ENCODE peak calls at places on chromosomes 16 and 17, in four cellular contexts. X is IMR-90, H is mesenchymal stem cell, B is H9. M is an unnamed sample.

GRCh38 chr17:40253565-40253964 is 34.1 kb upstream of the CDC6 start:
- DNase-seq in B (no peak), H (no peak), X (no peak), M (no peak)

GRCh38 chr16:82379601-82380000 is 209.6 kb upstream of the MPHOSPH6 start:
- DNase-seq in B (no peak), H (no peak), X (no peak), M (no peak)

GRCh38 chr16:6600167-6600566 is 732.5 kb upstream of the RBFOX1 start:
- DNase-seq in H (no peak), X (no peak), B (no peak), M (no peak)

GRCh38 chr17:40443988-40444899 is 994 bp downstream of the IGFBP4 start:
- DNase-seq in H (peak), B (no peak), X (peak), M (peak)

GRCh38 chr16:1532081-1532760 is 1.2 kb upstream of the TMEM204 start:
- DNase-seq in H (peak), X (no peak), B (no peak), M (no peak)

GRCh38 chr16:73015612-73016487 is 32.1 kb downstream of the ZFHX3 start:
- DNase-seq in X (no peak), B (no peak), H (no peak), M (no peak)

GRCh38 chr17:78141437-78142112 is 4.6 kb upstream of the C17orf99 start:
- DNase-seq in X (no peak), B (no peak), H (no peak), M (no peak)

GRCh38 chr17:309361-309888 is 43.2 kb downstream of the RPH3AL start:
- DNase-seq in H (peak), X (no peak), B (peak), M (peak)

GRCh38 chr17:3687949-3688614 is 7.9 kb downstream of the P2RX5 start:
- DNase-seq in B (no peak), H (no peak), X (no peak), M (no peak)

GRCh38 chr16:67967183-67967955 is 1.1 kb downstream of the SLC12A4 start:
- DNase-seq in B (no peak), H (peak), X (no peak), M (peak)

GRCh38 chr16:27169511-27170071 is 33.7 kb upstream of the KDM8 start:
- DNase-seq in X (peak), B (peak), H (peak), M (peak)

GRCh38 chr17:40551874-40552768 is 13.2 kb downstream of the CCR7 start:
- DNase-seq in H (peak), X (peak), B (peak), M (no peak)

GRCh38 chr16:31485571-31485970 is 2.6 kb downstream of the SLC5A2 start:
- DNase-seq in X (no peak), B (no peak), H (no peak), M (no peak)

GRCh38 chr17:8359769-8360168 is 16.7 kb downstream of the KRABD2 start:
- DNase-seq in H (peak), B (no peak), X (peak), M (peak)

GRCh38 chr17:78484300-78485159 is 92.7 kb downstream of the DNAH17 start:
- DNase-seq in X (no peak), H (peak), B (peak), M (peak)

GRCh38 chr17:32907583-32907982 is 20.4 kb upstream of the TMEM98 start:
- DNase-seq in X (no peak), H (no peak), B (peak), M (no peak)

GRCh38 chr17:63973930-63974593 is 1.3 kb upstream of the SCN4A start:
- DNase-seq in X (peak), B (no peak), H (no peak), M (no peak)

GRCh38 chr16:67431077-67431804 is at the start of gene HSD11B2:
- DNase-seq in H (peak), B (peak), X (peak), M (peak)

GRCh38 chr16:51465026-51465425 is 314.0 kb upstream of the SALL1 start:
- DNase-seq in X (peak), H (peak), B (no peak), M (no peak)

GRCh38 chr16:86342161-86342560 is 168.2 kb upstream of the FOXF1 start:
- DNase-seq in B (no peak), X (no peak), H (no peak), M (no peak)

GRCh38 chr16:66553223-66553622 is 847 bp downstream of the CKLF start:
- DNase-seq in X (no peak), H (no peak), B (no peak), M (no peak)

GRCh38 chr16:79286646-79287423 is 313.7 kb downstream of the MAF start:
- DNase-seq in B (peak), H (no peak), X (no peak), M (no peak)

GRCh38 chr16:31265329-31266245 is 5.8 kb downstream of the ITGAM start:
- DNase-seq in X (peak), B (peak), H (no peak), M (peak)

GRCh38 chr17:75624021-75624420 is 9.2 kb upstream of the SMIM5 start:
- DNase-seq in H (no peak), B (no peak), X (no peak), M (no peak)

GRCh38 chr16:80670170-80670865 is 129.5 kb downstream of the DYNLRB2 start:
- DNase-seq in X (no peak), B (no peak), H (no peak), M (no peak)

GRCh38 chr17:16171613-16172012 is 43.7 kb downstream of the NCOR1 start:
- DNase-seq in X (peak), B (no peak), H (no peak), M (no peak)

GRCh38 chr17:80475949-80476876 is at the start of gene NPTX1:
- DNase-seq in B (no peak), X (no peak), H (no peak), M (no peak)

DNA sequence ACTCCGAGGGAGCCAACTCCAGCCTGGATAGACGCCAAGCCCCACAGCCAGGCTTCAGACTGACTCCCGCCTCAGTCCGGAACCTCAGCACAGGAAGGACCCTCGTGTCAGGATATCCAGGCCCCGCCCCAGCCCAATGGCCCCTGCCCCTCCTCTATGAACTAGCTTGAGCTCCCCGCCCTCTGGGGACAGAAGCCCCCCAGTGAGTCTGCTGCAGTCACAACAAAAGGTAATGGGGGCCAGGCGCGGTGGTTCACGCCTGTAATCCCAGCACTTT is 228.3 kb downstream of the PARN start:
- DNase-seq in H (no peak), B (no peak), X (peak), M (no peak)
- H3K27ac ChIP-seq in H (no peak), B (no peak), X (no peak), M (no peak)

GRCh38 chr16:4744758-4745569 is 10.6 kb downstream of the DNAAF8 start:
- DNase-seq in H (no peak), X (no peak), B (no peak), M (peak)

GRCh38 chr16:4746215-4746614 is 11.9 kb downstream of the DNAAF8 start:
- DNase-seq in H (no peak), B (no peak), X (no peak), M (no peak)

GRCh38 chr16:4747906-4748681 is 13.8 kb downstream of the DNAAF8 start:
- DNase-seq in H (no peak), B (no peak), X (no peak), M (no peak)

GRCh38 chr16:4746991-4747574 is 12.7 kb downstream of the DNAAF8 start:
- DNase-seq in B (no peak), X (no peak), H (no peak), M (no peak)

GRCh38 chr16:4743217-4743897 is 9.0 kb downstream of the DNAAF8 start:
- DNase-seq in X (no peak), B (no peak), H (no peak), M (no peak)
- H2BK5ac ChIP-seq in X (no peak), B (no peak), H (no peak), M (no peak)

GRCh38 chr17:82241183-82241925 is 12.5 kb downstream of the SLC16A3 start:
- DNase-seq in H (peak), B (no peak), X (peak), M (no peak)
- H3K27ac ChIP-seq in H (peak), B (no peak), X (peak), M (no peak)

GRCh38 chr16:54409982-54410381 is 123.4 kb upstream of the IRX3 start:
- DNase-seq in B (no peak), X (no peak), H (no peak), M (no peak)

GRCh38 chr16:54417384-54417783 is 130.8 kb upstream of the IRX3 start:
- DNase-seq in B (no peak), H (no peak), X (no peak), M (no peak)

GRCh38 chr16:54414671-54415070 is 128.1 kb upstream of the IRX3 start:
- DNase-seq in B (no peak), X (no peak), H (no peak), M (no peak)

GRCh38 chr16:54411555-54411954 is 125.0 kb upstream of the IRX3 start:
- DNase-seq in X (no peak), B (peak), H (no peak), M (peak)

GRCh38 chr16:54412777-54413455 is 126.3 kb upstream of the IRX3 start:
- DNase-seq in H (no peak), B (no peak), X (no peak), M (no peak)
- H2BK5ac ChIP-seq in H (no peak), B (no peak), X (no peak), M (no peak)

DNA sequence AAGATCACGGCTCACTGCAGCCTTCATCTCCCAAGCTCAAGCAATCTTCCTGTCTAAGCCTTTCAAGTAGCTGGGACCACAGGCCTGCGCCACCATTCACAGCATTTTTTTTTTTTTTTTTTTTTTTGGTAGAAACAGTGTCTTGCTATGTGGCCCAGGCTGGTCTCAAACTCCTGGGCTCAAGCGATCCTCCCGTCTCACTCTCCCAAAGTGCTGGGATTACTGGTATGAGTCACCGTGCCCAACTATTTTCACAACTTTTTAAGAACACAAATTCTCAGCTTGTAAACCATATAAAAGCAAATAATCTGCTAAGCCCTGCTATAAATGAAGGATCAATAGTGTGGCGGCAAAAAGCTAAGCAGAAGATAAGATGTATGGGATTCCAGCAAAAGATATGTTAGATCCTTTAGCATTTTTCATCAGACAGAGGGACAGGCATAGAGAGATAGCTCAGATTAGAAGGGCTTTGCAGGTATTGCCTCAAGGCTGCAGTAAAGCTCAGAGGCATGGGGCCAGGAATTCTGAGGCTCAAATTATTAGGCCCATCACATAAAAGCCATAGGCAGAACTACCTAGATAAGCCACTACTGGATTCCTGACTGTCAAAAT is 55.1 kb downstream of the EMP2 start:
- DNase-seq in X (no peak), H (no peak), B (no peak), M (no peak)
- H3K27ac ChIP-seq in X (no peak), H (no peak), B (no peak), M (no peak)